ENCODE peak calls at places on chromosome 1, in five cellular contexts. J is cardiac muscle cell, H is brain microvascular endothelial cell, I is psoas muscle, D is spleen. S is an unnamed sample.

GRCh38 chr1:174766727-174767126 is 233.0 kb upstream of the CACYBP start:
- DNase-seq in J (no peak), H (no peak), I (no peak), D (no peak), S (no peak)

GRCh38 chr1:1098656-1099425 is 17.0 kb downstream of the C1orf159 start:
- DNase-seq in J (no peak), H (no peak), I (no peak), D (peak), S (peak)

GRCh38 chr1:24927886-24928630 is 2.0 kb downstream of the RUNX3 start:
- DNase-seq in J (peak), H (no peak), I (peak), D (no peak), S (peak)

GRCh38 chr1:237244778-237245177 is 202.8 kb downstream of the RYR2 start:
- DNase-seq in J (no peak), H (no peak), I (no peak), D (no peak), S (no peak)

GRCh38 chr1:36465731-36466369 is 1.7 kb upstream of the MRPS15 start:
- DNase-seq in J (no peak), H (no peak), I (no peak), D (peak), S (no peak)

GRCh38 chr1:174013864-174014418 is 8.2 kb downstream of the RC3H1 start:
- DNase-seq in J (no peak), H (no peak), I (no peak), D (no peak), S (no peak)

GRCh38 chr1:202276081-202276715 is 65.5 kb downstream of the UBE2T start:
- DNase-seq in J (no peak), H (no peak), I (no peak), D (peak), S (no peak)

GRCh38 chr1:175572932-175573871 is 170.2 kb downstream of the TNR start:
- DNase-seq in J (no peak), H (no peak), I (no peak), D (no peak), S (no peak)

GRCh38 chr1:209406111-209406654 is 177.3 kb upstream of the CAMK1G start:
- DNase-seq in J (no peak), H (no peak), I (no peak), D (no peak), S (no peak)